ENCODE peak calls at places on chromosomes 4 and X, in nine cellular contexts. K, P, E, R, N, Z, W, A and X are unnamed samples.

GRCh38 chr4:56857601-56858301 is 36.2 kb upstream of the SPINK2 start:
- DNase-seq in K (no peak), P (no peak), E (no peak), R (no peak), N (no peak), Z (no peak), W (no peak), A (no peak), X (no peak)

GRCh38 chr4:139175647-139176298 is 1.2 kb downstream of the ELF2 start:
- DNase-seq in K (peak), P (no peak), E (no peak), R (peak), N (peak), Z (no peak), W (no peak), A (no peak), X (no peak)

GRCh38 chrX:98057176-98057575 is 1173.5 kb downstream of the RPA4 start:
- DNase-seq in K (no peak), P (no peak), E (no peak), R (no peak), N (no peak), Z (no peak), W (no peak), A (no peak), X (no peak)

GRCh38 chrX:70219938-70220764 is 14.3 kb upstream of the AWAT1 start:
- DNase-seq in K (no peak), P (peak), E (no peak), R (no peak), N (no peak), Z (peak), W (no peak), A (no peak), X (no peak)

GRCh38 chrX:80246273-80246672 is 174.0 kb upstream of the TENT5D start:
- DNase-seq in K (no peak), P (no peak), E (no peak), R (no peak), N (no peak), Z (no peak), W (no peak), A (no peak), X (no peak)

GRCh38 chr4:111636961-111637556 is 508.2 kb upstream of the FAM241A start:
- DNase-seq in K (no peak), P (no peak), E (no peak), R (no peak), N (no peak), Z (no peak), W (no peak), A (no peak), X (no peak)

GRCh38 chr4:38368612-38369011 is 295.4 kb upstream of the KLF3 start:
- DNase-seq in K (no peak), P (no peak), E (no peak), R (no peak), N (no peak), Z (no peak), W (no peak), A (no peak), X (no peak)

GRCh38 chrX:153922932-153923857 is 2.9 kb downstream of the ARHGAP4 start:
- DNase-seq in K (peak), P (peak), E (peak), R (peak), N (no peak), Z (peak), W (no peak), A (peak), X (no peak)

GRCh38 chr4:46441116-46441859 is 51.4 kb upstream of the GABRA2 start:
- DNase-seq in K (no peak), P (no peak), E (no peak), R (no peak), N (no peak), Z (no peak), W (no peak), A (no peak), X (no peak)

GRCh38 chrX:131792789-131793462 is 230.2 kb upstream of the STK26 start:
- DNase-seq in K (peak), P (peak), E (peak), R (peak), N (peak), Z (peak), W (peak), A (peak), X (peak)

GRCh38 chr4:138761638-138762205 is 253.9 kb upstream of the NOCT start:
- DNase-seq in K (no peak), P (peak), E (no peak), R (no peak), N (no peak), Z (no peak), W (no peak), A (no peak), X (no peak)

GRCh38 chr4:91758487-91758886 is 545.3 kb upstream of the GRID2 start:
- DNase-seq in K (no peak), P (no peak), E (no peak), R (no peak), N (no peak), Z (peak), W (no peak), A (no peak), X (no peak)

GRCh38 chr4:9762823-9763475 is 18.5 kb upstream of the DRD5 start:
- DNase-seq in K (peak), P (peak), E (peak), R (peak), N (no peak), Z (peak), W (no peak), A (peak), X (peak)